ENCODE peak calls at places on chromosomes 4 and X, in eight cellular contexts. L, S, F, C, X, O, D and J are unnamed samples.

GRCh38 chr4:73181231-73181630 is 77.4 kb downstream of the ANKRD17 start:
- DNase-seq in D (no peak), S (no peak), X (no peak), F (no peak), C (no peak), L (no peak), O (no peak), J (no peak)

GRCh38 chr4:118086334-118086733 is 52.0 kb downstream of the NDST3 start:
- DNase-seq in O (no peak), S (no peak), F (no peak), L (peak), D (no peak), X (no peak), C (no peak), J (peak)

GRCh38 chr4:107987916-107988762 is 1.6 kb upstream of the HADH start:
- DNase-seq in D (no peak), C (no peak), S (no peak), F (no peak), O (no peak), X (no peak), L (no peak), J (no peak)

GRCh38 chrX:133412246-133412645 is 3.0 kb downstream of the GPC4 start:
- DNase-seq in D (no peak), O (no peak), F (no peak), X (no peak), S (no peak), C (no peak), L (no peak), J (no peak)

GRCh38 chr4:68874507-68874906 is 58.7 kb downstream of the UGT2B10 start:
- DNase-seq in D (no peak), L (no peak), F (no peak), O (no peak), S (no peak), X (no peak), C (no peak), J (no peak)

GRCh38 chr4:158484173-158484885 is 37.4 kb upstream of the RXFP1 start:
- DNase-seq in O (no peak), C (no peak), S (no peak), F (no peak), D (no peak), X (no peak), L (no peak), J (no peak)

GRCh38 chrX:94065091-94065490 is 391.1 kb downstream of the FAM133A start:
- DNase-seq in L (no peak), O (no peak), F (no peak), S (no peak), D (no peak), C (no peak), X (no peak), J (no peak)

GRCh38 chr4:162535121-162535520 is 371.3 kb upstream of the FSTL5 start:
- DNase-seq in D (no peak), S (no peak), L (no peak), X (no peak), O (no peak), C (no peak), F (no peak), J (no peak)

GRCh38 chr4:139015948-139016451 is 419 bp downstream of the NOCT start:
- DNase-seq in D (no peak), O (peak), F (no peak), S (no peak), C (peak), X (peak), L (no peak), J (no peak)

GRCh38 chr4:4533461-4534169 is 8.2 kb downstream of the STX18 start:
- DNase-seq in C (no peak), D (no peak), X (no peak), S (no peak), F (no peak), O (no peak), L (no peak), J (no peak)

GRCh38 chr4:100746141-100746540 is 228.3 kb upstream of the EMCN start:
- DNase-seq in L (no peak), O (no peak), C (no peak), F (no peak), S (no peak), X (no peak), D (no peak), J (no peak)

GRCh38 chr4:139014391-139015268 is 951 bp upstream of the NOCT start:
- DNase-seq in F (peak), C (no peak), D (peak), X (no peak), L (peak), S (no peak), O (peak), J (peak)